ENCODE peak calls at places on chromosome 17, in four cellular contexts. B, N, E and U are unnamed samples.

GRCh38 chr17:36529121-36529520 is 5.5 kb downstream of the MYO19 start:
- DNase-seq in N (no peak), B (no peak), E (no peak), U (peak; percentile 55)

GRCh38 chr17:32484628-32485027 is 2.2 kb upstream of the CDK5R1 start:
- DNase-seq in B (no peak), E (no peak), N (no peak), U (no peak)

GRCh38 chr17:2749058-2749783 is at the start of gene CCDC92B:
- DNase-seq in B (no peak), E (no peak), N (peak; percentile 62), U (no peak)

GRCh38 chr17:16217002-16217635 is at the start of gene PIGL:
- DNase-seq in E (peak; percentile 90), B (peak; percentile 60), N (peak; percentile 92), U (peak; percentile 91)

GRCh38 chr17:43597624-43598358 is 51.7 kb upstream of the ETV4 start:
- DNase-seq in E (no peak), N (no peak), B (no peak), U (no peak)

GRCh38 chr17:75845058-75845711 is 981 bp upstream of the UNC13D start:
- DNase-seq in B (no peak), E (no peak), N (peak; percentile 87), U (peak; percentile 66)

GRCh38 chr17:57557793-57558681 is 187.1 kb downstream of the CCDC182 start:
- DNase-seq in E (no peak), B (no peak), N (no peak), U (peak; percentile 78)

GRCh38 chr17:70913086-70913485 is 743.8 kb downstream of the KCNJ2 start:
- DNase-seq in N (no peak), E (no peak), B (no peak), U (no peak)

GRCh38 chr17:17667947-17668346 is 13.3 kb upstream of the RAI1 start:
- DNase-seq in E (no peak), B (no peak), N (no peak), U (no peak)

GRCh38 chr17:78958556-78959191 is 21.0 kb downstream of the LGALS3BP start:
- DNase-seq in B (no peak), E (no peak), N (no peak), U (no peak)

DNA sequence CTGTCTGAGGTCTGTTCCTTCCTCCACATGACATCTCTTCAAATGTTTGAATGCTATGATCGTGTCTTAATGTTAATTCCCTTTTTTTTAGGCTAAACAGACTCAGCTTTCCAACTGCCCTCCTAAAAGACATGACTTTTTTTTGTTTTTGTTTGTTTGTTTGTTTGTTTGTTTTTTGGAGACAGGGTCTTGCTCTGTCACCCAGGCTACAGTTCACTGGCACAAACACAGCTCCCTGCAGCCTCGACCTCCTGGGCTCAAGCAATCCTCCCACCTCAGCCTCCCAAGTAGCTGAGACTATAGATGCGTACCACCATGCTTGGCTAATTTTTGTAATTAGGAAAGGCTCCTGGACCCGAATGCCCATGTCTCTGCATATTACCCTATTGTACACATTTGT is 176.5 kb downstream of the ABCA8 start:
- DNase-seq in B (no peak), E (no peak), N (no peak), U (no peak)
- TF ChIP-seq CTCF in B (no peak), E (no peak), N (no peak), U (no peak)

DNA sequence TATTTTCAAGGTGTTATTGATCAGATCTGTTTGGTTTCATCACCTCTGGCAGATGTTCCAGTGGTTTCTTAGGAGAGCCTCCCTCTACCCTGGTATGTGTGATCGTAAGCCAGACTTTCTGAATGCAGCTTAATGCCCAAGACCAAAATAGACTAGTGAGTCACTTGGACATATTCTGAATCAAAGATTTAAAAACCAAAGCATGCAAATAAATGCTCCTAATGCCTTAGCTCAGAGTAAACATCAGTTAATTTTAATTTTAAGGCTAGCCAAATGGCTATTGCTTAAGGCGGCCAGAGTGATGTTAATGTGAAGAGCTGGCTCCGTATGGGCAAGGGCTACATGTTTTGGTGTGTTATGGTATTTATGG is 59.3 kb downstream of the MAP2K6 start:
- DNase-seq in E (no peak), N (peak; percentile 4), B (no peak), U (no peak)
- H3K27ac ChIP-seq in E (no peak overlapping the region), N (no peak overlapping the region), B (no peak overlapping the region), U (no peak overlapping the region)

GRCh38 chr17:1030684-1031557 is 34.0 kb downstream of the TIMM22 start:
- DNase-seq in N (peak; percentile 63), E (no peak), B (no peak), U (no peak)

GRCh38 chr17:1032391-1032790 is 35.5 kb downstream of the TIMM22 start:
- DNase-seq in N (no peak), B (no peak), E (no peak), U (no peak)

GRCh38 chr17:1033503-1033902 is 36.6 kb downstream of the TIMM22 start:
- DNase-seq in B (no peak), E (no peak), N (no peak), U (no peak)

GRCh38 chr17:1029912-1030656 is 33.2 kb downstream of the TIMM22 start:
- DNase-seq in E (no peak), B (no peak), N (no peak), U (no peak)

DNA sequence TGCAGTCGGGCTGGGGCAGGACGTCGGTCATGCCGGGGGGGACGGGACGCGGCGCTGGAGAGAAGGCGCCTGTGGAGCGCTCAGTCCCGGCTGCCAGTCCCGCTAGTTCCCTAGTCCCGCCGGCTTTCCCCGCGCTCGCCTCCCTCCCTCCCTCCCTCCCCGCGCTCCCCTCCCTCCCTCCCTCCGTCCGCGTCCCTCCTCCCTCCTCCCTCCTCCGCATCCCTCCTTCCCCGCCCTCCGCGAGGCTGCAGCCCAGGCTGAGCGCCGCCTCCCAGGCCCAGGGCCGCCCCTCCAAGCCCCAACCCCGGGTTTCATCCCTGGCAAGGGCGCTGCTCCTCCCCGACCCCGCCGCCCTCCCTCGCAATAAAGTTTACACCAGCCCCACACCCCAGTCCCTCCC is 34.8 kb downstream of the TIMM22 start:
- DNase-seq in N (peak; percentile 73), E (no peak), B (no peak), U (no peak)
- H3K4me3 ChIP-seq in N (peak overlapping the region; percentile 38), E (peak overlapping the region; percentile 41), B (no peak overlapping the region), U (peak overlapping the region; percentile 3)

GRCh38 chr17:14211778-14212177 is 24.9 kb downstream of the CDRT15 start:
- DNase-seq in B (no peak), N (peak; percentile 67), E (no peak), U (no peak)
- TF ChIP-seq CTCF in B (peak; percentile 48), N (peak; percentile 46), E (peak; percentile 32), U (peak; percentile 68)

GRCh38 chr17:31318298-31319190 is 2.9 kb downstream of the EVI2A start:
- DNase-seq in B (peak; percentile 12), N (no peak), E (peak; percentile 55), U (peak; percentile 45)

GRCh38 chr17:31320791-31321190 is 631 bp downstream of the EVI2A start:
- DNase-seq in B (no peak), E (no peak), N (no peak), U (no peak)

GRCh38 chr17:31319253-31319661 is 2.2 kb downstream of the EVI2A start:
- DNase-seq in N (no peak), B (no peak), E (no peak), U (no peak)

GRCh38 chr17:31321481-31321880 is at the start of gene EVI2A:
- DNase-seq in E (no peak), B (peak; percentile 57), N (no peak), U (peak; percentile 66)

DNA sequence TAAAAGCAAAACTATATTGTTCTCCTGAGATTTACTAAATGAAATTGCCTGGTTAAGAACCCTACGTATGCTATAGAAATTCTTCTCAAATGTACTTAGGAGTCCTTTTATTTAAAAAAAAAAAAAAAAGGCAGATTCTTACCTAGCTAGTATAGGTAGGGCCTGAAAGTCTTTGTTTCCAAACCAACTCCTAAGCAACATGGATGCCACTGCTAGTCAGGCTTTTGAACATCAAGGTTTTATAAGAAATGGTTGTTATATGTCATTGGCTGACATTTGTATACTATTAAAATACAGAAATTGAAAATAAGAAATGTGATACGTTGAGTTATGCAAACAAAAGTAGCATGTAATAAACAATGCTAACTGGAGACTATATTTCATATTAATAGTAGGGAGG is 1.2 kb downstream of the EVI2A start:
- DNase-seq in E (no peak), N (no peak), B (no peak), U (no peak)
- H3K27ac ChIP-seq in E (no peak overlapping the region), N (no peak overlapping the region), B (peak overlapping the region; percentile 79), U (no peak overlapping the region)

GRCh38 chr17:7046127-7046724 is 2.3 kb upstream of the SLC16A11 start:
- DNase-seq in B (no peak), E (no peak), N (peak; percentile 72), U (no peak)

GRCh38 chr17:7043195-7043543 is 723 bp downstream of the SLC16A11 start:
- DNase-seq in E (no peak), N (no peak), B (no peak), U (no peak)

GRCh38 chr17:7047566-7047965 is 3.7 kb upstream of the SLC16A11 start:
- DNase-seq in N (no peak), E (no peak), B (no peak), U (no peak)

GRCh38 chr17:7043544-7044268 is at the start of gene SLC16A11:
- DNase-seq in N (peak; percentile 75), E (no peak), B (no peak), U (no peak)

DNA sequence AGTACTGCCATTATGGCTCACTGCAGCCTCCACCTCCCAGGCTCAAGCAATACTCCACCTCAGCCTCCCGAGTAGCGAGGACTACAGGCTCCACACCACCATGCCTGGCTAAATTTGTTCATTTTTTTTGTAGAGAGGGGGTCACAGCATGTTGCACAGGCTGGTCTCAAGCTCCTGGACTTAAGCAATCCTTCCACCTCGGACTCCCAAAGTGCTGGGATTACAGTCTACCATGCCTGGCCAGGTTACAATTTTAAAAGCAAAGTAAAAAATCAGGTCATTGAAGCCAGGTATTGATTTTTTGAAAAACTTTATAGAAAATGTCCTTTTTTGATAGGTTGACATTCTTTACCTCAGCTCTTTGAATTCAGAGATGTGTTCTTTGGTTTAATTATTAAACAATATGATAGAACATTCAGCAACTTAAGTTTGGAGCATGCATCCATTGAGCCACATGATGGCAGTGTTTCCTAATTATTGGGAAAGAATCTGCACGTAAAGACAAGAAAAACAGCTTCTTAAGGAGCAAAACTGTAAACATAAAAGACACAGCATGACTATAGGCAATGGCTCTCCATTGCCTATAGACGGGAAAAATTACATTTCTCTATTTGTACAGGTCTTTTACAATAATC is 1.7 kb upstream of the SLC16A11 start:
- DNase-seq in B (no peak), E (peak; percentile 67), N (no peak), U (peak; percentile 60)
- H3K4me3 ChIP-seq in B (peak overlapping the region; percentile 42), E (no peak overlapping the region), N (peak overlapping the region; percentile 37), U (no peak overlapping the region)

DNA sequence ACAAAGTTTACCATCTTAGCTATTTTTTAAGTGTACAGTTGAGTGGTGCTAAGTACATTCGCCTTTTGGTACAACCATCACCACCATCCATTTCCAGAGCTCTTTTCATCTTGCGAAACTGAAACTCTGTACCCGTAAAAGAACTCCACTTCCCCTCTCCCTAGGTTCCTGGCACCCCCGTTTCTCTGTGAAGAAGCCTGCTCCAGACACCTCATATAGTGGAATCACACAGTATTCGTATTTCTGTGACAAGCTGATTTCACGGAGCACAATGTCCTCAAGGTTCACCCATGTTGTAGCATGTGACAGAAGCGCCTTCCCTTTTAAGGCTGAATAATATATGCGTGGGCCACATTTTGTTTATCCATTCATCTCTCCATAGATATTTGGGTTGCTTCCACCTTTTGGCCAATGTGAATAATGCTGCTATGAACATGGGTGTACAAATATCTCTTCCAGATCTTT is 54.2 kb upstream of the MAP3K14 start:
- DNase-seq in N (no peak), E (no peak), B (no peak), U (peak; percentile 44)
- TF ChIP-seq CTCF in N (no peak), E (no peak), B (no peak), U (peak; percentile 18)